ENCODE peak calls at places on chromosomes 7 and 10, in four cellular contexts. P is tibial artery; L is CD8-positive, alpha-beta T cell; C is heart right ventricle. W is an unnamed sample. For H3K27me3, the result is how much of the 10 kb centered on the place peaks cover.

GRCh38 chr10:28663576-28664368 is 13.5 kb upstream of the BAMBI start:
- DNase-seq in P (peak), L (peak), C (peak), W (no peak)

GRCh38 chr7:77349141-77349540 is 67.0 kb downstream of the GSAP start:
- DNase-seq in P (no peak), L (no peak), C (no peak), W (no peak)

GRCh38 chr7:41315764-41316163 is 387.1 kb downstream of the INHBA start:
- DNase-seq in P (no peak), L (no peak), C (no peak), W (no peak)

GRCh38 chr7:139737221-139738100 is 40.3 kb downstream of the HIPK2 start:
- DNase-seq in P (no peak), L (no peak), C (no peak), W (no peak)

GRCh38 chr10:6416892-6417512 is 163.1 kb downstream of the PRKCQ start:
- DNase-seq in P (no peak), L (no peak), C (no peak), W (no peak)

GRCh38 chr10:101044117-101044516 is 13.1 kb downstream of the SFXN3 start:
- DNase-seq in P (no peak), L (no peak), C (no peak), W (no peak)

GRCh38 chr7:92695308-92696261 is 105.4 kb upstream of the FAM133B start:
- DNase-seq in P (peak), L (no peak), C (peak), W (no peak)

GRCh38 chr7:27933691-27934565 is 194.0 kb downstream of the TAX1BP1 start:
- DNase-seq in P (no peak), L (no peak), C (no peak), W (no peak)

GRCh38 chr10:31419394-31420063 is 100.5 kb downstream of the ZEB1 start:
- DNase-seq in P (no peak), L (no peak), C (no peak), W (no peak)

GRCh38 chr7:107394301-107394700 is 75.6 kb upstream of the GPR22 start:
- DNase-seq in P (no peak), L (no peak), C (no peak), W (no peak)

GRCh38 chr7:25124485-25125136 is 449 bp downstream of the CYCS start:
- DNase-seq in P (no peak), L (no peak), C (no peak), W (peak)

GRCh38 chr7:34622771-34623250 is 35.2 kb upstream of the NPSR1 start:
- DNase-seq in P (no peak), L (no peak), C (no peak), W (no peak)

GRCh38 chr7:137025469-137026175 is 157.2 kb downstream of the CHRM2 start:
- DNase-seq in P (no peak), L (no peak), C (no peak), W (no peak)

GRCh38 chr10:14200645-14201534 is 129.8 kb downstream of the FRMD4A start:
- DNase-seq in P (no peak), L (no peak), C (no peak), W (no peak)

GRCh38 chr10:18238875-18239485 is 98.8 kb downstream of the CACNB2 start:
- DNase-seq in P (no peak), L (no peak), C (no peak), W (no peak)

GRCh38 chr10:76779163-76779820 is 858.3 kb downstream of the KCNMA1 start:
- DNase-seq in P (no peak), L (no peak), C (no peak), W (no peak)

GRCh38 chr7:6251653-6252052 is 20.8 kb downstream of the CYTH3 start:
- DNase-seq in P (no peak), L (no peak), C (no peak), W (no peak)

GRCh38 chr10:99658622-99659030 is 683 bp upstream of the ENTPD7 start:
- DNase-seq in P (no peak), L (no peak), C (peak), W (peak)

GRCh38 chr7:115782716-115783460 is 247.7 kb downstream of the TFEC start:
- DNase-seq in P (no peak), L (no peak), C (no peak), W (no peak)

GRCh38 chr10:53153831-53154230 is 381.2 kb upstream of the MBL2 start:
- DNase-seq in P (no peak), L (no peak), C (no peak), W (no peak)

GRCh38 chr10:80454526-80455460 is 683 bp downstream of the TSPAN14 start:
- DNase-seq in P (peak), L (no peak), C (peak), W (no peak)

GRCh38 chr10:14478639-14479038 is 147.9 kb upstream of the FRMD4A start:
- DNase-seq in P (peak), L (no peak), C (peak), W (no peak)

GRCh38 chr10:101563497-101564040 is 24.5 kb downstream of the POLL start:
- DNase-seq in P (peak), L (no peak), C (no peak), W (peak)

GRCh38 chr7:24702674-24703235 is 54.5 kb downstream of the GSDME start:
- DNase-seq in P (no peak), L (no peak), C (no peak), W (no peak)

GRCh38 chr10:121240556-121240955 is 357.7 kb downstream of the FGFR2 start:
- DNase-seq in P (no peak), L (no peak), C (no peak), W (no peak)

GRCh38 chr7:151017370-151017952 is 6.8 kb downstream of the ATG9B start:
- DNase-seq in P (no peak), L (no peak), C (no peak), W (peak)

GRCh38 chr10:48700493-48700892 is 15.8 kb downstream of the WDFY4 start:
- DNase-seq in P (no peak), L (no peak), C (no peak), W (no peak)

GRCh38 chr10:91163269-91163708 is 57.2 kb upstream of the PCGF5 start:
- DNase-seq in P (peak), L (peak), C (peak), W (peak)

DNA sequence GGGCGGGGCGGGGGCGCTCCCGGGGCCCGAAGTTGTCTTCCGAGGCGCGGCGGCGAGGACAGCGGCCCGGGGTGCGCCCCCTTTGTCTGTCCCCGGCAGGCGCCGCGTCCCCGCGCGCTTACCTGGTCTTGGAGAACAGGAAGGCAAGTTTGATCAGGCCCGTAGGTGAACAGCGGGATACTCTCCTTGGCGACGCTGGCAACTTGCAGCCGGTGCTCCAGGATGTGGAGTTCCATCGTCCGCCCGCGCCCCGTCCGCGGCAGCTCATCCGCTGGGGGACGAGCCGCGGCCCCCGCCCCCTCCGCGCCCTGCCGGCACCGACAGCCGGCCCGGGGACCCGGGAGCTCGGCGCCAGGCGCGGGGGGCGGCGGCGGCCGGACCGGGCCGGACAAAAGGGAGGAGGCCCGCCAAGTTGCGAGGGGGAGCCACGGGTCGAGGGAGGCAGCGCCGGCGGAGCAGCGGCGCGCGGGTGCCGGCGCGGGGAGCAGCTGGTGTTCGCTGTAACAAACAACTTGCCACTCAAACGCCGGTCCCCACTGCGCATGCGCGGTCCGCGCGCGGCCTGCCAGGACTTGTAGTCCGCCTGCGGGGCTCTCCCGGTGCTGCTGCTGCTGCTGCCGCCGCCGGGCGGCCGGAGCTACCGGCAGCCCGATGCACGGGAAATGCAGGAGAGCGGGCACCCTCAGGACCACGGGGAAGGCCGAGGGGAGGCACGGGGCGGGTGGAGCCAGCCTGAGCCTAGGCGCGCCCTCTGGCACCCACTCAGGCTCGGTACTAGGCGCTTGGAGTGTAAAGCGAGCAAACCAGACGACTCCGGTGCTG is 35.6 kb upstream of the SPDYE3 start:
- DNase-seq in P (peak), L (peak), C (peak), W (peak)
- TF ChIP-seq CTCF in P (peak), L (peak), C (peak), W (peak)

GRCh38 chr10:1735562-1735961 is 1.8 kb downstream of the ADARB2 start:
- DNase-seq in P (no peak), L (no peak), C (no peak), W (no peak)
- H3K27me3 ChIP-seq in P (half or more), L (under half), C (under half), W (half or more)

GRCh38 chr10:113937258-113937657 is 82.8 kb downstream of the NHLRC2 start:
- DNase-seq in P (no peak), L (no peak), C (no peak), W (no peak)

GRCh38 chr10:113941140-113941539 is 86.7 kb downstream of the NHLRC2 start:
- DNase-seq in P (no peak), L (no peak), C (no peak), W (no peak)

GRCh38 chr10:113937756-113938155 is 83.3 kb downstream of the NHLRC2 start:
- DNase-seq in P (no peak), L (no peak), C (no peak), W (no peak)

GRCh38 chr10:113933894-113934532 is 79.6 kb downstream of the NHLRC2 start:
- DNase-seq in P (no peak), L (no peak), C (no peak), W (no peak)

DNA sequence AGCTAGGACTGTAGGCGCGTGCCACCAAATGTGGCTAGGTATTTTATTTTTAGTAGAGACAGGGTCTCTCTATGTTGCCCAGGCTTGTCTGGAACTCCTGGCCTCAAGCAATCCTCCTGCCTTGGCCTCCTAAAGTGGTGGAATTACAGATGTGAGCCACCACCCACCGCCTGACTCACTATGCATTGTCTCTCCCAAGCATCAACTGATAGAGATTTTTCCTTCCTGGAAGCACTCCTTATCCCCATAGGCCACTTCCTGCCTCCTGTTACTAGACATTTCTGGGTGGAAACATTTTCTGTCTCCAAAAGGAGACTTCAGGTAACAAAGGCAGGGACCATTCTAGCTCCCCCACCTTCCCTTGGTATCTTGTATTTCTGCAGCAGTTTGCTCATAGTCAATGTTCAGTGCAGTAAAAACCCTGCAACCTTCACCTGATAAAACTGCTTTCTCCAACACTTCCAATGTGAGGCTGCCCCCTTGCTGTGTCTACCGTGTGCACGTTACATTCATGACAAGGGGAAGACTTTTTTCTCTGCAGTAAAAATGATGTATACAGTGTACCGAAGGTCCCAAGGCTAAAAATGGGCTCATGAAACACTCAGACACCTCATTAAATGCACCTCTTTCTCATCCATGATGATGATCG is 84.9 kb downstream of the NHLRC2 start:
- DNase-seq in P (no peak), L (no peak), C (no peak), W (no peak)
- TF ChIP-seq CTCF in P (no peak), L (no peak), C (no peak), W (no peak)

DNA sequence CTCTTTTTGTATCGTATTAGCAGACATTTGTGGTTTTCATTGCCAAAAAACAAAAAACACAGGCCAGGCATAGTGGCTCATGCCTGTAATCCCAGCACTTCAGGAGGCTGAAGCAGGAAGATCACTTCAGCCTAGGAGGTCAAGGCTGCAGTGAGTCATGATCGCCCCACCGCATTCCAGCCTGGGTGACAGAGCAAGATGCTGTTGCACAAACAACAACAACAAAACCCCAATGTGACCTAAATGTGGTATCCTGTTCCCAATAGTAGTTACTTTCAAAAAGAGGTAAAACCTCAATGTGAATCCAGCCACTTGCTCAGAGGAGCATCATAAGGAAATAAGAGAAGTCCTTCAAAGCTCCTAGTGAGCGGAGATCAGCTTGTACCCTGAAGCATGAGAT is 45.8 kb upstream of the SKAP2 start:
- DNase-seq in P (no peak), L (no peak), C (no peak), W (no peak)
- H3K27me3 ChIP-seq in P (under half), L (under half), C (under half), W (under half)

GRCh38 chr10:130686680-130687300 is 550.6 kb downstream of the GLRX3 start:
- DNase-seq in P (no peak), L (no peak), C (no peak), W (no peak)
- TF ChIP-seq CTCF in P (no peak), L (no peak), C (peak), W (peak)

GRCh38 chr7:158574308-158575036 is 13.2 kb downstream of the PTPRN2 start:
- DNase-seq in P (no peak), L (no peak), C (no peak), W (no peak)
- H3K27me3 ChIP-seq in P (under half), L (under half), C (under half), W (under half)

GRCh38 chr10:71623098-71623985 is 96.2 kb downstream of the C10orf105 start:
- DNase-seq in P (no peak), L (no peak), C (peak), W (no peak)
- TF ChIP-seq CTCF in P (no peak), L (no peak), C (peak), W (no peak)

GRCh38 chr10:110644598-110645462 is 694 bp downstream of the RBM20 start:
- DNase-seq in P (no peak), L (no peak), C (no peak), W (no peak)
- H3K27me3 ChIP-seq in P (under half), L (under half), C (under half), W (half or more)

DNA sequence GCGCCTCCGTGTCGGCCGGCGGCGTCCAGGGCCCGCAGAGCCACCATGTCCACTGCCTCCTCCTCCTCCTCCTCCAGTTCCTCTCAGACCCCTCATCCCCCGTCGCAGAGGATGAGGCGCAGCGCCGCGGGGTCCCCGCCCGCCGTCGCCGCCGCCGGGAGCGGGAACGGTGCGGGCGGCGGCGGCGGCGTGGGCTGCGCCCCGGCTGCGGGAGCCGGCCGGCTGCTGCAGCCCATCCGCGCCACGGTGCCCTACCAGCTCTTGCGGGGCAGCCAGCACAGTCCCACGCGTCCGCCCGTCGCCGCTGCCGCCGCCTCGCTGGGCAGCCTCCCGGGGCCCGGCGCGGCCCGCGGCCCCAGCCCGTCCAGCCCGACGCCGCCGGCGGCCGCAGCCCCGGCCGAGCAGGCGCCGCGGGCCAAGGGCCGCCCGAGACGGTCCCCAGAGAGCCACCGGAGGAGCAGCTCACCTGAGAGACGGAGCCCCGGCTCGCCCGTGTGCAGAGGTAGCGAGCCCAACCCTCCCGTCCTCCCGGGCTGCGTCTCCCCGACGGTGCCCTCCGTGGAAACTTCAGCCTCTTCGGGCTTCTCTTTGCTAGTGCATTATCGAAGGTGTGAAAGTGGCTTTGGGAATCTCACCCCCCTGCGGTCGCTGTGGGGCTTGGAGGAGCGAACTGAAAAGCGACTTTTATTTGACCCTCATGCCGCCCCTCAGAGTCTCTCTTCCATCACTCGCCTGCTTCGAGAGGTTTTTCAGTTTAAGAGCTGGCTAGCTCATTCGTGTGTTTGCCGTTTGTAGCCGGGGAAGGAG is 913 bp downstream of the GLCCI1 start:
- DNase-seq in P (peak), L (peak), C (peak), W (peak)
- TF ChIP-seq CTCF in P (no peak), L (no peak), C (no peak), W (no peak)

GRCh38 chr7:104971290-104972071 is 42.5 kb upstream of the KMT2E start:
- DNase-seq in P (peak), L (no peak), C (no peak), W (no peak)

GRCh38 chr7:104969183-104969582 is 44.8 kb upstream of the KMT2E start:
- DNase-seq in P (no peak), L (no peak), C (no peak), W (no peak)

GRCh38 chr7:104973909-104974415 is 40.0 kb upstream of the KMT2E start:
- DNase-seq in P (no peak), L (no peak), C (no peak), W (no peak)

GRCh38 chr7:104973227-104973626 is 40.8 kb upstream of the KMT2E start:
- DNase-seq in P (no peak), L (no peak), C (no peak), W (no peak)

GRCh38 chr7:104972510-104972909 is 41.5 kb upstream of the KMT2E start:
- DNase-seq in P (no peak), L (no peak), C (no peak), W (no peak)
- H3K27me3 ChIP-seq in P (under half), L (under half), C (under half), W (under half)

W was measured in RWPE2.